ENCODE peak calls at places on chromosomes 6 and 20, in six cellular contexts. One of them, this sample, is unnamed.

GRCh38 chr6:148501178-148501590 is 158.5 kb downstream of the SASH1 start:
- DNase-seq in HepG2: no peak
- DNase-seq in foreskin fibroblast: peak; percentile 90
- DNase-seq in mammary epithelial cell: peak; percentile 78
- DNase-seq in BJ: peak; percentile 95
- DNase-seq in fibroblast of mammary gland: peak; percentile 100
- DNase-seq in this sample: peak; percentile 99

GRCh38 chr6:87697581-87698552 is 4.2 kb downstream of the AKIRIN2 start:
- DNase-seq in HepG2: no peak
- DNase-seq in mammary epithelial cell: peak; percentile 27
- DNase-seq in foreskin fibroblast: peak; percentile 70
- DNase-seq in fibroblast of mammary gland: peak; percentile 91
- DNase-seq in BJ: peak; percentile 62
- DNase-seq in this sample: peak; percentile 77

GRCh38 chr6:15254074-15254975 is 8.5 kb downstream of the JARID2 start:
- DNase-seq in HepG2: peak; percentile 48
- DNase-seq in BJ: no peak
- DNase-seq in mammary epithelial cell: no peak
- DNase-seq in fibroblast of mammary gland: peak; percentile 69
- DNase-seq in foreskin fibroblast: no peak
- DNase-seq in this sample: no peak

GRCh38 chr6:41073968-41074691 is 1.4 kb downstream of the NFYA start:
- DNase-seq in mammary epithelial cell: no peak
- DNase-seq in fibroblast of mammary gland: peak; percentile 76
- DNase-seq in foreskin fibroblast: peak; percentile 18
- DNase-seq in HepG2: no peak
- DNase-seq in BJ: no peak
- DNase-seq in this sample: no peak

GRCh38 chr6:68572525-68572924 is 62.6 kb upstream of the ADGRB3 start:
- DNase-seq in fibroblast of mammary gland: peak; percentile 12
- DNase-seq in HepG2: peak; percentile 62
- DNase-seq in mammary epithelial cell: peak; percentile 1
- DNase-seq in foreskin fibroblast: peak; percentile 5
- DNase-seq in BJ: no peak
- DNase-seq in this sample: no peak

GRCh38 chr6:168100011-168100802 is 21.2 kb upstream of the FRMD1 start:
- DNase-seq in foreskin fibroblast: no peak
- DNase-seq in BJ: no peak
- DNase-seq in mammary epithelial cell: no peak
- DNase-seq in HepG2: no peak
- DNase-seq in fibroblast of mammary gland: no peak
- DNase-seq in this sample: no peak

GRCh38 chr6:5271926-5272325 is 10.6 kb downstream of the FARS2 start:
- DNase-seq in mammary epithelial cell: peak; percentile 95
- DNase-seq in HepG2: no peak
- DNase-seq in BJ: no peak
- DNase-seq in foreskin fibroblast: no peak
- DNase-seq in fibroblast of mammary gland: no peak
- DNase-seq in this sample: no peak

GRCh38 chr6:47197672-47198640 is 111.7 kb downstream of the TNFRSF21 start:
- DNase-seq in HepG2: no peak
- DNase-seq in mammary epithelial cell: no peak
- DNase-seq in fibroblast of mammary gland: no peak
- DNase-seq in BJ: no peak
- DNase-seq in foreskin fibroblast: no peak
- DNase-seq in this sample: no peak

GRCh38 chr6:113634352-113635163 is 222.6 kb upstream of the MARCKS start:
- DNase-seq in fibroblast of mammary gland: peak; percentile 73
- DNase-seq in BJ: no peak
- DNase-seq in mammary epithelial cell: peak; percentile 66
- DNase-seq in HepG2: no peak
- DNase-seq in foreskin fibroblast: peak; percentile 34
- DNase-seq in this sample: peak; percentile 63

GRCh38 chr6:27213544-27214125 is 33.9 kb upstream of the PRSS16 start:
- DNase-seq in foreskin fibroblast: no peak
- DNase-seq in mammary epithelial cell: peak; percentile 40
- DNase-seq in fibroblast of mammary gland: peak; percentile 66
- DNase-seq in HepG2: no peak
- DNase-seq in BJ: no peak
- DNase-seq in this sample: no peak

GRCh38 chr20:47253860-47254259 is 102.6 kb downstream of the ZMYND8 start:
- DNase-seq in BJ: no peak
- DNase-seq in HepG2: no peak
- DNase-seq in mammary epithelial cell: no peak
- DNase-seq in foreskin fibroblast: no peak
- DNase-seq in fibroblast of mammary gland: no peak
- DNase-seq in this sample: no peak

GRCh38 chr20:52230406-52230805 is 38.8 kb upstream of the ZFP64 start:
- DNase-seq in HepG2: no peak
- DNase-seq in fibroblast of mammary gland: peak; percentile 66
- DNase-seq in foreskin fibroblast: peak; percentile 1
- DNase-seq in mammary epithelial cell: no peak
- DNase-seq in BJ: no peak
- DNase-seq in this sample: peak; percentile 37

GRCh38 chr20:32639284-32639683 is 34.5 kb downstream of the C20orf203 start:
- DNase-seq in BJ: no peak
- DNase-seq in HepG2: no peak
- DNase-seq in foreskin fibroblast: no peak
- DNase-seq in fibroblast of mammary gland: no peak
- DNase-seq in mammary epithelial cell: no peak
- DNase-seq in this sample: no peak

GRCh38 chr6:9675122-9675521 is 739.8 kb downstream of the TFAP2A start:
- DNase-seq in mammary epithelial cell: no peak
- DNase-seq in foreskin fibroblast: no peak
- DNase-seq in fibroblast of mammary gland: no peak
- DNase-seq in HepG2: no peak
- DNase-seq in BJ: no peak
- DNase-seq in this sample: no peak

GRCh38 chr6:35046862-35047261 is 94.3 kb downstream of the TCP11 start:
- DNase-seq in mammary epithelial cell: peak; percentile 11
- DNase-seq in foreskin fibroblast: no peak
- DNase-seq in fibroblast of mammary gland: no peak
- DNase-seq in BJ: no peak
- DNase-seq in HepG2: no peak
- DNase-seq in this sample: no peak

DNA sequence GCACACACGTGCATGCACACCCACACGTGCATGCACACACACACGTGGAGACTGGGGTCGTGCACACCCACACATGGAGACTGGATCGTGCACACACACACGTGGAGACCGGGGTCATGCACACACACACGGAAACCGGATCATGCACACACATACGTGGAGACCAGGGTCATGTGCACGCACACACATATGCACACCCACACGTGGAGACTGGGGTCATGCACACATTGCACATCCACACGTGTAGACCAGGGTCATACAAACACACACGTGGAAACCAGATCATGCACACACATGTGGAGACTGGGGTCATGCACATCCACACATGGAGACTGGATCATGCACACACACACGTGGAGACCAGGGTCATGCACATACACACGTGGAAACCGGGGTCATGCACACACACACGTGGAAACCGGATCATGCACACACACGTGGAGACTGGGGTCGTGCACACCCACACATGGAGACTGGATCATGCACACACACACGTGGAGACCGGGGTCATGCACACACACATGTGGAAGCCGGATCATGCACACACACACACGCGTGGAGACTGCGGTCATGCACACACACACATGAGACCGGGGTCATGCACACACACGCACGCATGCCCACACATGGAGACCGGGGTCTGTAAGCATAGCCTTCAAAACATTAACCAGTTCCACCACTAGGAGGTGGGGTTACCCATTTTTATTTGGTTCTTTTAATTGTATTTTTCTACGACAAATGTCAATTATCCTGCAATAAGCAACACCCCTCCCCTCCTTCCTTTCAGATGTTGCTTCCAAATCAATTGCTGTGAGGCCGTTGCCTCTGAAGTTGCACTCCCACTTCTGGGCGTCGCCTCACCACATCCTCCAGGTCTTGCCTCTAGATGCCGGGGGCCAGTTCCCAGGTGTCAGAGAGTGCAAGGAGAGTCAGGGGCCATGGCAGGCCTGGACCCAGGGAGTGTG is 95.8 kb downstream of the TMEM242 start:
- DNase-seq in foreskin fibroblast: no peak
- DNase-seq in BJ: no peak
- DNase-seq in HepG2: no peak
- DNase-seq in mammary epithelial cell: no peak
- DNase-seq in fibroblast of mammary gland: peak; percentile 41
- DNase-seq in this sample: no peak
- TF ChIP-seq CTCF in foreskin fibroblast: peak; percentile 33
- TF ChIP-seq CTCF in BJ: peak; percentile 28
- TF ChIP-seq CTCF in HepG2: peak; percentile 41
- TF ChIP-seq CTCF in mammary epithelial cell: peak; percentile 38
- TF ChIP-seq CTCF in fibroblast of mammary gland: peak; percentile 41
- TF ChIP-seq CTCF in this sample: no peak

DNA sequence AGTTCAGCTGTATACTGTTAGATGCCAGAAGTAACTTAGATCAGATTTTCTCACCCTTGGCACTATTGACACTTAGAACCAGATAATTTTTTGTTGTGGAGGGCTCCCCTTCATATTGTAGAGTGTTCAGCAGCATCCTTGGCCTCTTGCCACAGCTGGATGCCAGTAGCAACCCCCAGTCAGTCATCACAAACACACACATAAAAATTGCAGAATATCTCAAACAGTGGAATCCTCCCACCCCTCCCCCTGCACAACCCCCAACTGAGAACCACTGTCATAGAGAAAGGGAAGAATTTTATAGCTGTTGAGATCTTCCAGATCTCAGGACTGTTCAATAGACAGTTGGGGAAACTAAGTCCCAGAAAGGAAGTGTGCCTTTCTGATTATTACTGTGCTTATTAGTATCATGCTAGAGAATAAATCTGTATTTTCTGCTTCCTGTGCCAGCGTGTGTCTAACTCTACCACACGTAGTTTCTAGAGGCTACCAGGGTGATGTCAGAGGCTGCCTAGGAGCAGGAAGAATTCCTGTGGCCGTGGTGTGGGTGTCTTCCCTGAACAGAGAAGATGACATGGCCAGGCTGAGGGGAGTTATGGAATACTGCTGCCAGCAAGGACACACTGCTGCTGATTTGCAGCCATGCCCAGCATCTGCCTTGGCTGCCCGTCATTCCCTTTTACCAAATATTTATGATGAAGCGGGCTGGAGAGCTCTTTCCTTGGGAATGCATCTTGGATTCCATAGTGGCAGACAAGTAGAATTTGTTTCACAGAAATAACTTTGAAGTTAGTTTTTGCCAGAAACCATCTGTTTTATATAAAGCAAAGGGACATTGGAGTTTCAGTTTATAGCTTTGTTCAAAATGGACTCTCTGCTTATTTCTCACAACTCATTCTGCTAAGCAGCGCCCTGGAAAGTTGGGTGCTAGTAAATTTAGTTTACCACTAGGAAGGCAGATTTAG is 81.0 kb upstream of the VSTM2L start:
- DNase-seq in fibroblast of mammary gland: peak; percentile 85
- DNase-seq in BJ: peak; percentile 79
- DNase-seq in mammary epithelial cell: peak; percentile 67
- DNase-seq in HepG2: no peak
- DNase-seq in foreskin fibroblast: peak; percentile 84
- DNase-seq in this sample: peak; percentile 87
- H3K4me3 ChIP-seq in fibroblast of mammary gland: no peak overlapping the region
- H3K4me3 ChIP-seq in BJ: peak overlapping the region; percentile 8
- H3K4me3 ChIP-seq in mammary epithelial cell: no peak overlapping the region
- H3K4me3 ChIP-seq in HepG2: no peak overlapping the region
- H3K4me3 ChIP-seq in foreskin fibroblast: no peak overlapping the region
- H3K4me3 ChIP-seq in this sample: peak overlapping the region; percentile 32

GRCh38 chr6:91083226-91083625 is 496.4 kb upstream of the MAP3K7 start:
- DNase-seq in foreskin fibroblast: no peak
- DNase-seq in mammary epithelial cell: no peak
- DNase-seq in BJ: no peak
- DNase-seq in HepG2: no peak
- DNase-seq in fibroblast of mammary gland: peak; percentile 15
- DNase-seq in this sample: no peak

GRCh38 chr6:91081452-91082067 is 494.7 kb upstream of the MAP3K7 start:
- DNase-seq in BJ: no peak
- DNase-seq in HepG2: peak; percentile 25
- DNase-seq in foreskin fibroblast: peak; percentile 0
- DNase-seq in mammary epithelial cell: peak; percentile 40
- DNase-seq in fibroblast of mammary gland: peak; percentile 56
- DNase-seq in this sample: peak; percentile 2

GRCh38 chr6:91082311-91082803 is 495.5 kb upstream of the MAP3K7 start:
- DNase-seq in HepG2: no peak
- DNase-seq in BJ: no peak
- DNase-seq in fibroblast of mammary gland: peak; percentile 3
- DNase-seq in mammary epithelial cell: peak; percentile 1
- DNase-seq in foreskin fibroblast: no peak
- DNase-seq in this sample: peak; percentile 3

GRCh38 chr6:91079939-91080338 is 493.1 kb upstream of the MAP3K7 start:
- DNase-seq in fibroblast of mammary gland: no peak
- DNase-seq in foreskin fibroblast: no peak
- DNase-seq in BJ: no peak
- DNase-seq in mammary epithelial cell: no peak
- DNase-seq in HepG2: no peak
- DNase-seq in this sample: no peak
- TF ChIP-seq CTCF in fibroblast of mammary gland: no peak
- TF ChIP-seq CTCF in foreskin fibroblast: no peak
- TF ChIP-seq CTCF in BJ: no peak
- TF ChIP-seq CTCF in mammary epithelial cell: no peak
- TF ChIP-seq CTCF in HepG2: no peak
- TF ChIP-seq CTCF in this sample: no peak

DNA sequence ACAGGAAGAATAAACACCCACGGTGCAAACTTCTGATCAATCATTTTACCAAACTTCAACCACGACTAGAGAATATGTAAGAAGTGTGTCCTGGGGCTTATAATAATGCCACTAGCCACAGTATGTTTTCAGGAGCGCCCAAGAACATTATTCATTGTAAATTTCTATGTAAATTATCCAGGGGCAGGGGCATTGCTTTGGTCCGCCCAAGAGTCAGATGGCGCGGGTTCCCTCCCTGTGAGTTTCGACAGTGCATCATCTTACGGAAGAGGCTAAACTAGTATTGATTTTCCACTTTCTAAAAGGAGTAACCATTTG is 10.6 kb upstream of the POU3F2 start:
- DNase-seq in mammary epithelial cell: no peak
- DNase-seq in fibroblast of mammary gland: no peak
- DNase-seq in BJ: no peak
- DNase-seq in foreskin fibroblast: no peak
- DNase-seq in HepG2: no peak
- DNase-seq in this sample: no peak
- H3K4me3 ChIP-seq in mammary epithelial cell: no peak overlapping the region
- H3K4me3 ChIP-seq in fibroblast of mammary gland: no peak overlapping the region
- H3K4me3 ChIP-seq in BJ: no peak overlapping the region
- H3K4me3 ChIP-seq in foreskin fibroblast: no peak overlapping the region
- H3K4me3 ChIP-seq in HepG2: no peak overlapping the region
- H3K4me3 ChIP-seq in this sample: no peak overlapping the region

This sample was measured in AG04449.